ENCODE peak calls at places on chromosome 4, in ten cellular contexts. J, L, Z, O, B, I, E, N, F and G are unnamed samples.

GRCh38 chr4:1164040-1164439 is 8.3 kb downstream of the SPON2 start:
- DNase-seq in F (no peak), Z (no peak), J (no peak), L (no peak), N (no peak), I (no peak), B (no peak), O (no peak), E (no peak), G (no peak)

GRCh38 chr4:7600247-7600646 is 165.5 kb upstream of the PSAPL1 start:
- DNase-seq in B (no peak), Z (no peak), O (no peak), I (no peak), J (no peak), E (no peak), L (no peak), F (no peak), N (no peak), G (no peak)

GRCh38 chr4:25180524-25181131 is 20.4 kb upstream of the SEPSECS start:
- DNase-seq in E (no peak), N (peak; percentile 19), L (peak; percentile 63), I (no peak), Z (peak; percentile 32), F (peak; percentile 11), J (no peak), B (peak; percentile 30), O (no peak), G (no peak)

GRCh38 chr4:148847544-148847943 is 405.3 kb upstream of the NR3C2 start:
- DNase-seq in I (no peak), L (no peak), O (no peak), B (no peak), F (no peak), Z (no peak), E (no peak), N (no peak), J (no peak), G (no peak)

GRCh38 chr4:48212165-48212564 is 57.5 kb downstream of the TEC start:
- DNase-seq in Z (no peak), J (no peak), F (no peak), I (no peak), E (no peak), B (peak; percentile 36), O (no peak), N (no peak), L (peak; percentile 90), G (no peak)

GRCh38 chr4:142278663-142279062 is 567.4 kb downstream of the INPP4B start:
- DNase-seq in E (no peak), I (no peak), L (no peak), F (no peak), N (no peak), Z (no peak), O (no peak), J (no peak), B (no peak), G (no peak)

GRCh38 chr4:184653650-184654049 is 4.1 kb downstream of the PRIMPOL start:
- DNase-seq in J (no peak), N (no peak), F (no peak), O (no peak), I (no peak), B (no peak), Z (peak; percentile 5), E (no peak), L (no peak), G (no peak)

GRCh38 chr4:9940041-9940440 is 81.3 kb downstream of the SLC2A9 start:
- DNase-seq in E (no peak), B (no peak), Z (no peak), O (no peak), I (no peak), N (no peak), F (no peak), L (no peak), J (no peak), G (no peak)

GRCh38 chr4:85774000-85774399 is 299.1 kb downstream of the ARHGAP24 start:
- DNase-seq in N (no peak), E (no peak), L (no peak), O (no peak), Z (no peak), B (no peak), I (no peak), F (no peak), J (no peak), G (no peak)

GRCh38 chr4:54586343-54586953 is 71.3 kb upstream of the KIT start:
- DNase-seq in B (no peak), O (no peak), N (no peak), E (no peak), L (no peak), F (no peak), I (no peak), J (no peak), Z (no peak), G (peak; percentile 80)

GRCh38 chr4:26406346-26406975 is 83.8 kb downstream of the CCKAR start:
- DNase-seq in B (no peak), F (no peak), Z (no peak), I (no peak), N (no peak), O (no peak), L (peak; percentile 16), E (no peak), J (no peak), G (no peak)

GRCh38 chr4:27020203-27020602 is 159.6 kb downstream of the STIM2 start:
- DNase-seq in I (no peak), N (no peak), O (no peak), Z (no peak), B (no peak), F (no peak), J (no peak), E (no peak), L (no peak), G (no peak)

GRCh38 chr4:47198791-47199190 is 167.4 kb downstream of the GABRB1 start:
- DNase-seq in O (no peak), E (no peak), L (no peak), I (no peak), N (no peak), J (no peak), B (no peak), Z (no peak), F (no peak), G (no peak)